ENCODE peak calls at places on chromosomes 11 and 22, in four cellular contexts. A, D, O and Q are unnamed samples.

GRCh38 chr11:12280838-12281565 is 96.4 kb upstream of the PARVA start:
- DNase-seq in O (no peak), A (no peak), D (peak; percentile 24), Q (no peak)

GRCh38 chr22:42702675-42703074 is 18.0 kb downstream of the A4GALT start:
- DNase-seq in A (no peak), D (no peak), O (no peak), Q (no peak)

GRCh38 chr11:69700278-69701140 is 3.3 kb downstream of the FGF19 start:
- DNase-seq in O (no peak), A (peak; percentile 78), D (peak; percentile 76), Q (no peak)

GRCh38 chr11:117177534-117178209 is 871 bp upstream of the SIDT2 start:
- DNase-seq in A (no peak), D (no peak), O (no peak), Q (no peak)

GRCh38 chr22:27154717-27155116 is 497.3 kb downstream of the MIAT start:
- DNase-seq in A (no peak), D (no peak), O (no peak), Q (no peak)

GRCh38 chr11:111665779-111666178 is 63.5 kb downstream of the SIK2 start:
- DNase-seq in O (peak; percentile 32), D (no peak), A (peak; percentile 69), Q (peak; percentile 63)

GRCh38 chr22:21904250-21904789 is 36.9 kb upstream of the MAPK1 start:
- DNase-seq in A (no peak), D (no peak), O (no peak), Q (no peak)

GRCh38 chr11:20360650-20361049 is 2.9 kb upstream of the HTATIP2 start:
- DNase-seq in D (no peak), O (no peak), A (peak; percentile 62), Q (peak; percentile 70)

GRCh38 chr11:77993902-77994301 is 566 bp downstream of the INTS4 start:
- DNase-seq in D (no peak), A (no peak), O (no peak), Q (no peak)

GRCh38 chr11:83827940-83828554 is 541.9 kb upstream of the CCDC90B start:
- DNase-seq in A (peak; percentile 61), O (peak; percentile 31), D (no peak), Q (peak; percentile 54)

GRCh38 chr11:120801801-120802689 is 221.9 kb upstream of the TBCEL start:
- DNase-seq in O (peak; percentile 69), A (peak; percentile 58), D (peak; percentile 91), Q (peak; percentile 86)

GRCh38 chr11:8679006-8679405 is 3.5 kb downstream of the TRIM66 start:
- DNase-seq in D (no peak), O (no peak), A (no peak), Q (no peak)

GRCh38 chr22:45180280-45180679 is 16.6 kb downstream of the NUP50 start:
- DNase-seq in O (no peak), A (no peak), D (no peak), Q (no peak)

GRCh38 chr22:45183974-45184373 is 20.2 kb downstream of the NUP50 start:
- DNase-seq in D (no peak), A (no peak), O (no peak), Q (no peak)

GRCh38 chr22:45179276-45180049 is 15.7 kb downstream of the NUP50 start:
- DNase-seq in A (no peak), O (no peak), D (no peak), Q (no peak)

GRCh38 chr22:45181240-45181639 is 17.5 kb downstream of the NUP50 start:
- DNase-seq in D (no peak), A (no peak), O (no peak), Q (no peak)

DNA sequence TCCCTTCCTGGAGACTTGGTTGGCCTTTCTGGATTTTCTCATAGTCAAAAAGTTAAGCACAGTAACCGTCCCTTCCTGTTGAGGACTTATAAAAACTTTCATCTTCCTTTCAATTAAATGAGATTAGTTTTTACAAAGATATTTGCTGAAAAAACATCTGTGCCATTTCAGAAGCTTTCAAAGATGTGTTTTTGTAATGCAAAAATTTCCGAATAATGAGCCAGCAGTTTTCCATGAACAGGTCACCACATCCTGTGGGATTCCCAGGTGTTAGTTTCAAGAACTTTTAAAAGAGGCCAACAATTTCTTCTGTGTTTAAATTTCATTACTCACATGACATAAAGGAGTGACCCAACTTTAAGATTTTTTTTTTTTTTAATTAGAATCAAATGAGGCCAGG is 18.0 kb downstream of the NUP50 start:
- DNase-seq in D (no peak), A (no peak), O (no peak), Q (no peak)
- H3K36me3 ChIP-seq in D (peaks cover 66% of the 10 kb centered on the region), A (peaks cover 81% of the 10 kb centered on the region), O (peaks cover 41% of the 10 kb centered on the region), Q (peaks cover 63% of the 10 kb centered on the region)

DNA sequence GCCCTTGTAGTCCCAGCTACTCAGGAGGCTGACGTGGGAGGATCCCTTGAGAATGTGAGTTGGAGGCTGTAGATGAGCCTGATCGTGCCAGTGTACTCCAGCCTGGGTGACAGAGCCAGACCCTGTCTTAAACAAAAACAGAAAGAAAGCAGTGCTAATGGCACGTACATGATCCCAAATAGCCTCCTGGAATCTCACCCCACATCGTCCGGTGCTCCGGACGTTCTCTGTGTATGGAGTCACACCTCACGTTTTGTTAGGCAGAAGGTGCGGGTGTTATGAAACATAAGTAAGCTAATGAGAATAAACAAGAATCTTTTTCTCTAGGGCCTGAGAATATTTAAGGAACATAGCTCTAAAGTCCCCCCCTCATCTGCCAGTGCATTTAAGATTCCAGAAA is 23.7 kb upstream of the MICAL3 start:
- DNase-seq in D (no peak), A (no peak), O (no peak), Q (peak; percentile 93)
- H2BK12ac ChIP-seq in D (no peak overlapping the region), A (no peak overlapping the region), O (no peak overlapping the region), Q (no peak overlapping the region)

GRCh38 chr11:10319691-10320090 is 14.8 kb downstream of the ADM start:
- DNase-seq in D (no peak), O (no peak), A (no peak), Q (no peak)

GRCh38 chr11:10317776-10318526 is 13.1 kb downstream of the ADM start:
- DNase-seq in D (no peak), A (no peak), O (no peak), Q (no peak)

GRCh38 chr11:10320164-10320563 is 15.3 kb downstream of the ADM start:
- DNase-seq in O (no peak), A (no peak), D (no peak), Q (no peak)

GRCh38 chr11:10317281-10317755 is 12.4 kb downstream of the ADM start:
- DNase-seq in O (peak; percentile 65), A (no peak), D (no peak), Q (no peak)

DNA sequence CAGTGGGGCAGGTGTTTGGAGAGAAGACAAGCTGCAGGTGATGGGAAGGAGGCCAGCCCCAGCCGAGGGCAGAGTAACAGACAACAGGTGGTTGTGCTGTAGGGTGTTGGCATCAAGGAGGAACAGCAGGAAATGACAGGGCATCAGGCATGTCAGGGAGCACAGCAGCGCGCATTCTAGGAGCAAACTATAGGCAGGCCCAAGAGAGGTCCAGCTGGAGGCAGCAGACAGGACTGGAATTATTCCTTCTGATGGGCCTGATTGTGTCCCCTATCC is 13.6 kb downstream of the ADM start:
- DNase-seq in D (no peak), O (no peak), A (no peak), Q (no peak)
- H2AFZ ChIP-seq in D (no peak overlapping the region), O (peak overlapping the region; percentile 88), A (no peak overlapping the region), Q (no peak overlapping the region)

GRCh38 chr11:102062106-102062505 is 14.9 kb downstream of the CFAP300 start:
- DNase-seq in O (no peak), D (no peak), A (no peak), Q (no peak)
- H3K36me3 ChIP-seq in O (no peaks in the 10 kb centered on the region), D (no peaks in the 10 kb centered on the region), A (peaks cover 16% of the 10 kb centered on the region), Q (no peaks in the 10 kb centered on the region)

GRCh38 chr11:105960252-105961245 is 61.5 kb downstream of the MSANTD4 start:
- DNase-seq in O (no peak), D (peak; percentile 72), A (no peak), Q (peak; percentile 32)
- H2BK12ac ChIP-seq in O (no peak overlapping the region), D (peak overlapping the region; percentile 96), A (no peak overlapping the region), Q (no peak overlapping the region)

DNA sequence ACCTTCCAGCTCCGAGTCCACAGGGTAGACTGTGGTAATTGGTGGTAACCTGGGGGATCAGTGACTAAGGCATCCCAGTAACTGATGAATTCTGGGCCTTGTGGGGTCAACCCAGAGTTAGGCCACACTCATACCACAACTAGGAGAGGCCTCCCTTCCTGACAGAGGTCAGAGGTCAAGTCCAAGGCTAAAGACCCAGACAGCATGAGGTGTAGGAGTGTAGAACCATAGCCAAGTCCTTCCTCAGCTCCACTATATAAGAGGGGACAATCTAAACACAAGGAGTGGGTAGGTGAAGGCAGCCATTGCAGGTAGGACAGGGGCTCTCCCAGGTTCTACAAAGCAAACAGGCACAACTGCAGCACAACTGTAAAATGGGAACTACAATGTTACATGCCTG is 4.6 kb downstream of the AP1B1 start:
- DNase-seq in D (no peak), O (no peak), A (no peak), Q (no peak)
- H2AFZ ChIP-seq in D (no peak overlapping the region), O (no peak overlapping the region), A (no peak overlapping the region), Q (no peak overlapping the region)

GRCh38 chr11:130202009-130202817 is 42.6 kb downstream of the ST14 start:
- DNase-seq in D (no peak), A (no peak), O (no peak), Q (no peak)

GRCh38 chr11:130204703-130205095 is 45.1 kb downstream of the ST14 start:
- DNase-seq in D (no peak), O (no peak), A (no peak), Q (no peak)

GRCh38 chr11:130201026-130201425 is 41.4 kb downstream of the ST14 start:
- DNase-seq in D (no peak), A (no peak), O (no peak), Q (no peak)

GRCh38 chr11:130203766-130204702 is 44.5 kb downstream of the ST14 start:
- DNase-seq in O (no peak), A (no peak), D (no peak), Q (peak; percentile 77)

DNA sequence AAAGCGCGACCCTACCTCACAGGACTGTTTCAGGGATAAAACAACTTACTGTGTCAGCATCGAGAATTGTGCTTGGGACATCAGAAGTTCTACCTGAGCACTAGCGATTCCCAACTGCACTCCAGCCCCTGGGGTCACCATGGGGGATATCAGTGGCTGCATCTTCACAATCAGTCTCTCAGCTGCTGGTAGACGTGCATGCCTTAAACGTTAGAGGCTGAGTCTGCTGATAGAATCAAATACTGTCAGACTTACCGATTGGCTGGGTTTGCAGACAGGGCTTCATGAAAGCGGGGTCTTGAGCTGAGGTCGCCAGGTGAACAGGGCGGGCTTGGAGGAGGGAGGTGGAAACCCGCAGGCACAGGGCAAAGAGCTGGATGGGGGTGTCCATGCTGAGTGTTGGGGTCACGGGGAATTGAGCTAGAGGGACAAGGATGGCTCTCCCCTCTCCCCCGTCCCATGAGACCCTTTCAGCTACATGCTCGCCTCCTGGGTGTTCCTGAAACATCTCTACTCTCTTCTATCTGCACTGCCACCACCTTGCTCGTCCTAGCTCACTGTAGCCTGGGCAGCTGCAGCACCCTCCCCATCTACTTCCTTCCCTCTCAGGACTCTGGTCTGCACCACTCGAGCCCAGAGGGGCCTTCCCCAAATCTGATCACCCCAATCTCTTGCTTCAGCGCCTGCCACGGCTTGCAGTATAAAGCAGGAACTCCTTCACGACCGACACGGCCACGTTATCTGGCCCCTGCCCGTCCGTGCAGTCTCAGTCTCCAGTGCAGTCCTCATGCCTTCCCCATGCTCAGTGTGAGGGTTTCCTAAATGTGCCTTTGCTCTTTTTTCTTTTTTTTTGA is 43.5 kb downstream of the ST14 start:
- DNase-seq in D (no peak), A (no peak), O (no peak), Q (peak; percentile 54)
- H3K36me3 ChIP-seq in D (no peaks in the 10 kb centered on the region), A (no peaks in the 10 kb centered on the region), O (no peaks in the 10 kb centered on the region), Q (peaks cover 3% of the 10 kb centered on the region)

GRCh38 chr11:106420048-106420665 is 342.7 kb downstream of the AASDHPPT start:
- DNase-seq in D (no peak), A (no peak), O (no peak), Q (peak; percentile 35)
- H2BK12ac ChIP-seq in D (no peak overlapping the region), A (no peak overlapping the region), O (no peak overlapping the region), Q (no peak overlapping the region)

GRCh38 chr22:36397767-36398093 is 10.0 kb upstream of the MYH9 start:
- DNase-seq in A (no peak), D (no peak), O (no peak), Q (no peak)
- H2AFZ ChIP-seq in A (no peak overlapping the region), D (no peak overlapping the region), O (no peak overlapping the region), Q (no peak overlapping the region)